ENCODE peak calls at places on chromosome 6, in six cellular contexts. W is astrocyte of the cerebellum, G is AG09319, S is mesendoderm, D is LoVo, V is activated gamma-delta T cell treated with Interleukin-2 at 50 U/mL for 16 hours. Y is an unnamed sample.

GRCh38 chr6:110180228-110181008 is at the start of gene CDC40:
- DNase-seq in S (no peak), W (no peak), V (peak; percentile 51), G (no peak), D (no peak), Y (peak; percentile 64)

GRCh38 chr6:149094934-149095341 is 222.6 kb upstream of the TAB2 start:
- DNase-seq in S (no peak), W (peak; percentile 63), G (no peak), V (no peak), D (no peak), Y (no peak)

GRCh38 chr6:157741889-157742615 is 81.0 kb upstream of the SNX9 start:
- DNase-seq in G (no peak), S (peak; percentile 47), W (no peak), D (no peak), V (no peak), Y (no peak)

GRCh38 chr6:20846602-20847028 is 312.4 kb downstream of the CDKAL1 start:
- DNase-seq in G (no peak), W (no peak), S (no peak), D (no peak), V (no peak), Y (no peak)

GRCh38 chr6:24720131-24720603 is 1.2 kb upstream of the C6orf62 start:
- DNase-seq in S (peak; percentile 61), G (no peak), W (no peak), V (peak; percentile 71), D (peak; percentile 23), Y (peak; percentile 88)

GRCh38 chr6:155778336-155778735 is 322.7 kb upstream of the NOX3 start:
- DNase-seq in W (no peak), S (no peak), V (no peak), D (no peak), G (no peak), Y (no peak)

GRCh38 chr6:134199848-134200606 is 117.9 kb downstream of the SGK1 start:
- DNase-seq in V (no peak), W (no peak), S (no peak), D (no peak), G (no peak), Y (no peak)

GRCh38 chr6:42029062-42029685 is 21.1 kb upstream of the TAF8 start:
- DNase-seq in S (no peak), G (no peak), D (no peak), V (no peak), W (no peak), Y (no peak)

GRCh38 chr6:170208651-170209353 is 82.1 kb downstream of the DLL1 start:
- DNase-seq in D (no peak), W (no peak), V (no peak), S (no peak), G (no peak), Y (no peak)

GRCh38 chr6:141203902-141204575 is 928.7 kb upstream of the GJE1 start:
- DNase-seq in G (no peak), W (peak; percentile 9), S (no peak), V (no peak), D (no peak), Y (no peak)

GRCh38 chr6:156687875-156688549 is 89.2 kb upstream of the ARID1B start:
- DNase-seq in G (no peak), V (no peak), S (peak; percentile 84), D (no peak), W (no peak), Y (no peak)

GRCh38 chr6:149898966-149899365 is 1.1 kb upstream of the RAET1E start:
- DNase-seq in W (no peak), D (no peak), V (no peak), G (no peak), S (no peak), Y (no peak)

GRCh38 chr6:26104457-26105108 is 17.4 kb downstream of the HFE start:
- DNase-seq in S (peak; percentile 22), D (peak; percentile 65), W (no peak), V (no peak), G (no peak), Y (no peak)

GRCh38 chr6:33207569-33208088 is 671 bp upstream of the RING1 start:
- DNase-seq in D (peak; percentile 19), V (no peak), W (no peak), S (no peak), G (no peak), Y (no peak)

GRCh38 chr6:167469655-167470054 is 144.8 kb downstream of the TTLL2 start:
- DNase-seq in W (no peak), G (no peak), S (no peak), D (no peak), V (no peak), Y (no peak)

GRCh38 chr6:87139236-87139635 is 16.1 kb upstream of the ZNF292 start:
- DNase-seq in D (peak; percentile 60), G (no peak), V (peak; percentile 46), S (peak; percentile 54), W (peak; percentile 36), Y (peak; percentile 66)

GRCh38 chr6:104064876-104065275 is 794.8 kb downstream of the HACE1 start:
- DNase-seq in S (no peak), D (no peak), V (no peak), W (no peak), G (no peak), Y (no peak)

GRCh38 chr6:144955853-144956252 is 670.7 kb downstream of the UTRN start:
- DNase-seq in V (no peak), G (no peak), W (no peak), S (peak; percentile 59), D (no peak), Y (no peak)

GRCh38 chr6:10014561-10014960 is 400.3 kb downstream of the TFAP2A start:
- DNase-seq in S (no peak), V (no peak), G (peak; percentile 12), W (peak; percentile 24), D (no peak), Y (no peak)

GRCh38 chr6:123393333-123393732 is 243.4 kb downstream of the TRDN start:
- DNase-seq in G (no peak), S (peak; percentile 22), D (no peak), W (no peak), V (no peak), Y (no peak)

GRCh38 chr6:150666071-150666470 is 66.4 kb downstream of the PLEKHG1 start:
- DNase-seq in V (no peak), W (peak; percentile 64), G (no peak), D (no peak), S (no peak), Y (no peak)

GRCh38 chr6:45480697-45481415 is 103.1 kb upstream of the SUPT3H start:
- DNase-seq in S (no peak), W (peak; percentile 23), G (no peak), V (no peak), D (no peak), Y (no peak)

GRCh38 chr6:3835055-3835731 is 14.0 kb upstream of the FAM50B start:
- DNase-seq in G (no peak), S (peak; percentile 9), W (no peak), V (no peak), D (peak; percentile 47), Y (no peak)

GRCh38 chr6:35052694-35053565 is 88.2 kb downstream of the TCP11 start:
- DNase-seq in W (no peak), D (no peak), S (no peak), G (no peak), V (no peak), Y (peak; percentile 16)

GRCh38 chr6:148118303-148118702 is 224.3 kb upstream of the SASH1 start:
- DNase-seq in S (no peak), D (no peak), V (no peak), G (no peak), W (no peak), Y (no peak)

GRCh38 chr6:44564906-44565524 is 177.5 kb downstream of the CDC5L start:
- DNase-seq in V (no peak), S (no peak), D (no peak), W (no peak), G (no peak), Y (no peak)

GRCh38 chr6:46437671-46438221 is 53.5 kb downstream of the RCAN2 start:
- DNase-seq in S (peak; percentile 57), W (no peak), D (no peak), G (no peak), V (no peak), Y (no peak)

GRCh38 chr6:143236151-143236788 is 175.6 kb downstream of the AIG1 start:
- DNase-seq in G (no peak), S (peak; percentile 22), V (no peak), W (no peak), D (no peak), Y (no peak)

GRCh38 chr6:108736832-108737231 is 111.4 kb upstream of the ARMC2 start:
- DNase-seq in S (peak; percentile 75), D (peak; percentile 80), G (no peak), W (peak; percentile 38), V (no peak), Y (no peak)

GRCh38 chr6:138543648-138544047 is 44.4 kb upstream of the NHSL1 start:
- DNase-seq in W (no peak), G (no peak), D (no peak), V (no peak), S (no peak), Y (no peak)

GRCh38 chr6:146546440-146546839 is 2.8 kb downstream of the RAB32 start:
- DNase-seq in S (peak; percentile 75), W (peak; percentile 76), D (no peak), G (peak; percentile 85), V (no peak), Y (no peak)